ENCODE peak calls at places on chromosomes 7 and 10, in eight cellular contexts. One of them, this sample, is unnamed.

GRCh38 chr7:102860351-102860811 is 52.4 kb upstream of the LRRC17 start:
- DNase-seq in body of pancreas: no peak
- DNase-seq in heart left ventricle: no peak
- DNase-seq in IMR-90: peak; percentile 98
- DNase-seq in sigmoid colon: no peak
- DNase-seq in stomach: no peak
- DNase-seq in adrenal gland: no peak
- DNase-seq in transverse colon: no peak
- DNase-seq in this sample: no peak

GRCh38 chr10:28734940-28735759 is 57.8 kb downstream of the BAMBI start:
- DNase-seq in body of pancreas: peak; percentile 23
- DNase-seq in heart left ventricle: no peak
- DNase-seq in IMR-90: peak; percentile 96
- DNase-seq in sigmoid colon: no peak
- DNase-seq in stomach: no peak
- DNase-seq in adrenal gland: peak; percentile 54
- DNase-seq in transverse colon: no peak
- DNase-seq in this sample: peak; percentile 43

GRCh38 chr10:26486304-26486703 is 48.2 kb downstream of the APBB1IP start:
- DNase-seq in body of pancreas: no peak
- DNase-seq in heart left ventricle: peak; percentile 40
- DNase-seq in IMR-90: peak; percentile 32
- DNase-seq in sigmoid colon: no peak
- DNase-seq in stomach: no peak
- DNase-seq in adrenal gland: no peak
- DNase-seq in transverse colon: no peak
- DNase-seq in this sample: no peak

GRCh38 chr7:120052884-120053382 is 220.0 kb upstream of the KCND2 start:
- DNase-seq in body of pancreas: peak; percentile 52
- DNase-seq in heart left ventricle: peak; percentile 35
- DNase-seq in IMR-90: peak; percentile 99
- DNase-seq in sigmoid colon: peak; percentile 77
- DNase-seq in stomach: no peak
- DNase-seq in adrenal gland: peak; percentile 73
- DNase-seq in transverse colon: peak; percentile 10
- DNase-seq in this sample: peak; percentile 79

GRCh38 chr7:118186491-118186890 is 2.5 kb downstream of the LSM8 start:
- DNase-seq in body of pancreas: no peak
- DNase-seq in heart left ventricle: no peak
- DNase-seq in IMR-90: no peak
- DNase-seq in sigmoid colon: no peak
- DNase-seq in stomach: no peak
- DNase-seq in adrenal gland: no peak
- DNase-seq in transverse colon: no peak
- DNase-seq in this sample: no peak

GRCh38 chr10:129896231-129897150 is 67.6 kb downstream of the EBF3 start:
- DNase-seq in body of pancreas: no peak
- DNase-seq in heart left ventricle: peak; percentile 17
- DNase-seq in IMR-90: no peak
- DNase-seq in sigmoid colon: no peak
- DNase-seq in stomach: no peak
- DNase-seq in adrenal gland: no peak
- DNase-seq in transverse colon: no peak
- DNase-seq in this sample: no peak

GRCh38 chr10:19638173-19638872 is 177.9 kb upstream of the PLXDC2 start:
- DNase-seq in body of pancreas: peak; percentile 65
- DNase-seq in heart left ventricle: peak; percentile 23
- DNase-seq in IMR-90: peak; percentile 95
- DNase-seq in sigmoid colon: no peak
- DNase-seq in stomach: no peak
- DNase-seq in adrenal gland: peak; percentile 40
- DNase-seq in transverse colon: no peak
- DNase-seq in this sample: peak; percentile 28

GRCh38 chr10:103808784-103809183 is 46.6 kb downstream of the SH3PXD2A start:
- DNase-seq in body of pancreas: no peak
- DNase-seq in heart left ventricle: no peak
- DNase-seq in IMR-90: no peak
- DNase-seq in sigmoid colon: peak; percentile 10
- DNase-seq in stomach: no peak
- DNase-seq in adrenal gland: no peak
- DNase-seq in transverse colon: no peak
- DNase-seq in this sample: no peak

GRCh38 chr10:88793747-88794299 is 8.7 kb upstream of the LIPM start:
- DNase-seq in body of pancreas: no peak
- DNase-seq in heart left ventricle: no peak
- DNase-seq in IMR-90: peak; percentile 59
- DNase-seq in sigmoid colon: no peak
- DNase-seq in stomach: no peak
- DNase-seq in adrenal gland: no peak
- DNase-seq in transverse colon: no peak
- DNase-seq in this sample: no peak

GRCh38 chr7:3338161-3338560 is 37.1 kb downstream of the SDK1 start:
- DNase-seq in body of pancreas: peak; percentile 31
- DNase-seq in heart left ventricle: no peak
- DNase-seq in IMR-90: no peak
- DNase-seq in sigmoid colon: no peak
- DNase-seq in stomach: no peak
- DNase-seq in adrenal gland: no peak
- DNase-seq in transverse colon: no peak
- DNase-seq in this sample: no peak

GRCh38 chr10:61063035-61063434 is 119.0 kb upstream of the RHOBTB1 start:
- DNase-seq in body of pancreas: peak; percentile 13
- DNase-seq in heart left ventricle: no peak
- DNase-seq in IMR-90: no peak
- DNase-seq in sigmoid colon: no peak
- DNase-seq in stomach: no peak
- DNase-seq in adrenal gland: peak; percentile 65
- DNase-seq in transverse colon: no peak
- DNase-seq in this sample: peak; percentile 14

GRCh38 chr10:5540080-5540479 is 15.3 kb downstream of the CALML3 start:
- DNase-seq in body of pancreas: no peak
- DNase-seq in heart left ventricle: no peak
- DNase-seq in IMR-90: no peak
- DNase-seq in sigmoid colon: peak; percentile 33
- DNase-seq in stomach: peak; percentile 9
- DNase-seq in adrenal gland: no peak
- DNase-seq in transverse colon: peak; percentile 5
- DNase-seq in this sample: no peak

GRCh38 chr7:153027210-153027609 is 267.7 kb downstream of the ACTR3B start:
- DNase-seq in body of pancreas: no peak
- DNase-seq in heart left ventricle: no peak
- DNase-seq in IMR-90: no peak
- DNase-seq in sigmoid colon: no peak
- DNase-seq in stomach: no peak
- DNase-seq in adrenal gland: no peak
- DNase-seq in transverse colon: no peak
- DNase-seq in this sample: no peak

GRCh38 chr10:33484787-33485186 is 150.3 kb upstream of the NRP1 start:
- DNase-seq in body of pancreas: no peak
- DNase-seq in heart left ventricle: no peak
- DNase-seq in IMR-90: peak; percentile 66
- DNase-seq in sigmoid colon: no peak
- DNase-seq in stomach: no peak
- DNase-seq in adrenal gland: no peak
- DNase-seq in transverse colon: no peak
- DNase-seq in this sample: no peak

GRCh38 chr7:70032673-70033072 is 434.4 kb downstream of the AUTS2 start:
- DNase-seq in body of pancreas: no peak
- DNase-seq in heart left ventricle: no peak
- DNase-seq in IMR-90: no peak
- DNase-seq in sigmoid colon: no peak
- DNase-seq in stomach: no peak
- DNase-seq in adrenal gland: no peak
- DNase-seq in transverse colon: no peak
- DNase-seq in this sample: no peak

GRCh38 chr10:86648706-86649426 is 5.5 kb upstream of the OPN4 start:
- DNase-seq in body of pancreas: peak; percentile 46
- DNase-seq in heart left ventricle: peak; percentile 77
- DNase-seq in IMR-90: peak; percentile 68
- DNase-seq in sigmoid colon: peak; percentile 83
- DNase-seq in stomach: peak; percentile 39
- DNase-seq in adrenal gland: peak; percentile 52
- DNase-seq in transverse colon: peak; percentile 65
- DNase-seq in this sample: peak; percentile 70

GRCh38 chr7:38211940-38212339 is 33.9 kb downstream of the STARD3NL start:
- DNase-seq in body of pancreas: no peak
- DNase-seq in heart left ventricle: no peak
- DNase-seq in IMR-90: no peak
- DNase-seq in sigmoid colon: peak; percentile 79
- DNase-seq in stomach: no peak
- DNase-seq in adrenal gland: no peak
- DNase-seq in transverse colon: no peak
- DNase-seq in this sample: no peak

GRCh38 chr7:93804726-93805125 is 85.8 kb downstream of the TFPI2 start:
- DNase-seq in body of pancreas: no peak
- DNase-seq in heart left ventricle: no peak
- DNase-seq in IMR-90: no peak
- DNase-seq in sigmoid colon: no peak
- DNase-seq in stomach: no peak
- DNase-seq in adrenal gland: no peak
- DNase-seq in transverse colon: no peak
- DNase-seq in this sample: no peak

DNA sequence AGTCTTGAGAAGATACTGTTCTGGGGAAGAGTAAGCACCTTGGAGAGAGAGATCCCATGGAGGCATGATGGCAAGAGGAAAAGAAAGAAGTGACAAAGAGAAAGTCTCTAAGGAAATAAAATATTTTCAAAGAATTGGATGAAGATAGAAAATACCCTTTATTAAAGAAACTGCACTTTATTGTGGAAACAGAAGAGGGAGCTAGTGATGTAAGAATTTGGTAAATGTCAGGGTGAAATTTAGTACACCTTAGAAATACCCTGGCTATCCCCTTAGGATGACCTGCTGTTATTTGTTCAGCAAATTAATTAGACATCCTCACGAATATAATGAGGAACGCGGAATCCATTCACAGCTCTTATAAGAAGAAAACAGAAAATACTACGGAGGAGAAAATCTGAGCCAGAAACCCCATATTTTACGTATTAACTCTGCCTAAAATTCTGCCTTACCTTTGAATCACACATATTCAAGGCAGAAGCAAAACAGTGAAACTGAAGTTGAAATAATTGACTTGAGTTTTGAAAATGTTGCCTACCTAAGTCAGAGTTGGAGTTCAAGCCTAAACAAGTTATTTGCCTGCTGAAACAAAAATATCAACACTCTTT is 90.7 kb downstream of the TFPI2 start:
- DNase-seq in body of pancreas: no peak
- DNase-seq in heart left ventricle: no peak
- DNase-seq in IMR-90: peak; percentile 23
- DNase-seq in sigmoid colon: no peak
- DNase-seq in stomach: no peak
- DNase-seq in adrenal gland: no peak
- DNase-seq in transverse colon: no peak
- DNase-seq in this sample: no peak
- TF ChIP-seq CTCF in body of pancreas: peak; percentile 17
- TF ChIP-seq CTCF in heart left ventricle: peak; percentile 50
- TF ChIP-seq CTCF in IMR-90: peak; percentile 67
- TF ChIP-seq CTCF in sigmoid colon: no peak
- TF ChIP-seq CTCF in stomach: peak; percentile 10
- TF ChIP-seq CTCF in adrenal gland: peak; percentile 64
- TF ChIP-seq CTCF in transverse colon: peak; percentile 17
- TF ChIP-seq CTCF in this sample: no peak

GRCh38 chr7:50268223-50268622 is 36.3 kb upstream of the IKZF1 start:
- DNase-seq in body of pancreas: no peak
- DNase-seq in heart left ventricle: no peak
- DNase-seq in IMR-90: no peak
- DNase-seq in sigmoid colon: no peak
- DNase-seq in stomach: no peak
- DNase-seq in adrenal gland: no peak
- DNase-seq in transverse colon: no peak
- DNase-seq in this sample: no peak

GRCh38 chr7:50264908-50265307 is 39.6 kb upstream of the IKZF1 start:
- DNase-seq in body of pancreas: no peak
- DNase-seq in heart left ventricle: no peak
- DNase-seq in IMR-90: no peak
- DNase-seq in sigmoid colon: no peak
- DNase-seq in stomach: no peak
- DNase-seq in adrenal gland: no peak
- DNase-seq in transverse colon: no peak
- DNase-seq in this sample: no peak

GRCh38 chr7:50267525-50268041 is 36.9 kb upstream of the IKZF1 start:
- DNase-seq in body of pancreas: no peak
- DNase-seq in heart left ventricle: no peak
- DNase-seq in IMR-90: no peak
- DNase-seq in sigmoid colon: no peak
- DNase-seq in stomach: no peak
- DNase-seq in adrenal gland: no peak
- DNase-seq in transverse colon: no peak
- DNase-seq in this sample: no peak

GRCh38 chr7:50265968-50266694 is 38.4 kb upstream of the IKZF1 start:
- DNase-seq in body of pancreas: no peak
- DNase-seq in heart left ventricle: no peak
- DNase-seq in IMR-90: no peak
- DNase-seq in sigmoid colon: no peak
- DNase-seq in stomach: no peak
- DNase-seq in adrenal gland: no peak
- DNase-seq in transverse colon: no peak
- DNase-seq in this sample: no peak

DNA sequence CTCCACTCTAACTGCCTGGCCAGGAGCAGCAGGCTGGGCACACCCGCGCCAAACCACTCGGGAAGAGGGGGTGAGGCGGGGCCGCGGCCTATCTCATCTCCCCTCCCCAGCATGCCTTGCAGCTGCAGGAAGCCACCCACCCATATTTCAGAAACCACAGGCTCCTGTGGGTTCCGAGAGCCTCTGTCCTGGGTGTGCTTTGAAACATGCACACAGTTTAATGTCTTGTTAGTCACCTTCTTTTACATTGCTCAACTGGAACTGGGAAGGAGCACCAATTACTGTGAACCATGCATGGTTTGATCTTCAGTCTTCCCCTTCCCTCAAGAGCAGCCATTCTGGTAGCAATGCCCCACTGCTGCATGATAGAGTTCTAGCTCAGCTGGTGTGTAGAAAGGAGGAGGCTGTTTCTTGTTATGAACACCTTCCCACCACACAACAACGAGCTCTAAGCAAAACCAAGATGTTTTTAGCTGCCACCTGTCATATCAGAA is 37.6 kb upstream of the IKZF1 start:
- DNase-seq in body of pancreas: peak; percentile 33
- DNase-seq in heart left ventricle: no peak
- DNase-seq in IMR-90: no peak
- DNase-seq in sigmoid colon: no peak
- DNase-seq in stomach: peak; percentile 42
- DNase-seq in adrenal gland: no peak
- DNase-seq in transverse colon: peak; percentile 74
- DNase-seq in this sample: no peak
- TF ChIP-seq POLR2A in body of pancreas: no peak
- TF ChIP-seq POLR2A in heart left ventricle: no peak
- TF ChIP-seq POLR2A in IMR-90: no peak
- TF ChIP-seq POLR2A in sigmoid colon: no peak
- TF ChIP-seq POLR2A in stomach: no peak
- TF ChIP-seq POLR2A in adrenal gland: no peak
- TF ChIP-seq POLR2A in transverse colon: no peak
- TF ChIP-seq POLR2A in this sample: no peak

GRCh38 chr7:148720472-148720871 is 21.8 kb downstream of the CUL1 start:
- DNase-seq in body of pancreas: no peak
- DNase-seq in heart left ventricle: no peak
- DNase-seq in IMR-90: no peak
- DNase-seq in sigmoid colon: no peak
- DNase-seq in stomach: no peak
- DNase-seq in adrenal gland: no peak
- DNase-seq in transverse colon: no peak
- DNase-seq in this sample: no peak
- H3K27ac ChIP-seq in body of pancreas: no peak overlapping the region
- H3K27ac ChIP-seq in heart left ventricle: no peak overlapping the region
- H3K27ac ChIP-seq in IMR-90: no peak overlapping the region
- H3K27ac ChIP-seq in sigmoid colon: no peak overlapping the region
- H3K27ac ChIP-seq in stomach: no peak overlapping the region
- H3K27ac ChIP-seq in adrenal gland: no peak overlapping the region
- H3K27ac ChIP-seq in transverse colon: no peak overlapping the region
- H3K27ac ChIP-seq in this sample: no peak overlapping the region

GRCh38 chr10:43402176-43402575 is 6.8 kb downstream of the HNRNPF start:
- DNase-seq in body of pancreas: no peak
- DNase-seq in heart left ventricle: no peak
- DNase-seq in IMR-90: no peak
- DNase-seq in sigmoid colon: no peak
- DNase-seq in stomach: no peak
- DNase-seq in adrenal gland: no peak
- DNase-seq in transverse colon: no peak
- DNase-seq in this sample: no peak
- TF ChIP-seq CTCF in body of pancreas: no peak
- TF ChIP-seq CTCF in heart left ventricle: no peak
- TF ChIP-seq CTCF in IMR-90: no peak
- TF ChIP-seq CTCF in sigmoid colon: no peak
- TF ChIP-seq CTCF in stomach: no peak
- TF ChIP-seq CTCF in adrenal gland: no peak
- TF ChIP-seq CTCF in transverse colon: no peak
- TF ChIP-seq CTCF in this sample: no peak

This sample was measured in ovary.